ENCODE peak calls at places on chromosome 13, in five cellular contexts. One of them, this sample, is unnamed.

GRCh38 chr13:40116008-40116407 is 460.5 kb downstream of the COG6 start:
- DNase-seq in breast epithelium: no peak
- DNase-seq in stomach: peak; percentile 70
- DNase-seq in upper lobe of left lung: peak; percentile 71
- DNase-seq in prostate gland: no peak
- DNase-seq in this sample: peak; percentile 79

GRCh38 chr13:28657784-28658538 is 969 bp upstream of the POMP start:
- DNase-seq in breast epithelium: no peak
- DNase-seq in stomach: no peak
- DNase-seq in upper lobe of left lung: no peak
- DNase-seq in prostate gland: no peak
- DNase-seq in this sample: no peak

GRCh38 chr13:30341815-30342570 is 34.6 kb upstream of the KATNAL1 start:
- DNase-seq in breast epithelium: peak; percentile 93
- DNase-seq in stomach: peak; percentile 85
- DNase-seq in upper lobe of left lung: peak; percentile 88
- DNase-seq in prostate gland: peak; percentile 91
- DNase-seq in this sample: peak; percentile 76

GRCh38 chr13:51101636-51102218 is 9.3 kb downstream of the C13orf42 start:
- DNase-seq in breast epithelium: no peak
- DNase-seq in stomach: no peak
- DNase-seq in upper lobe of left lung: no peak
- DNase-seq in prostate gland: no peak
- DNase-seq in this sample: no peak

GRCh38 chr13:95356916-95357315 is 55.7 kb upstream of the ABCC4 start:
- DNase-seq in breast epithelium: no peak
- DNase-seq in stomach: no peak
- DNase-seq in upper lobe of left lung: no peak
- DNase-seq in prostate gland: peak; percentile 40
- DNase-seq in this sample: no peak

GRCh38 chr13:39378293-39378692 is 224.7 kb downstream of the LHFPL6 start:
- DNase-seq in breast epithelium: no peak
- DNase-seq in stomach: no peak
- DNase-seq in upper lobe of left lung: no peak
- DNase-seq in prostate gland: no peak
- DNase-seq in this sample: no peak

GRCh38 chr13:113548171-113548641 is 36.3 kb upstream of the TFDP1 start:
- DNase-seq in breast epithelium: no peak
- DNase-seq in stomach: no peak
- DNase-seq in upper lobe of left lung: no peak
- DNase-seq in prostate gland: no peak
- DNase-seq in this sample: peak; percentile 6

GRCh38 chr13:26074706-26075105 is 22.9 kb upstream of the SHISA2 start:
- DNase-seq in breast epithelium: no peak
- DNase-seq in stomach: no peak
- DNase-seq in upper lobe of left lung: no peak
- DNase-seq in prostate gland: no peak
- DNase-seq in this sample: no peak

GRCh38 chr13:24083141-24083540 is 77.4 kb upstream of the SPATA13 start:
- DNase-seq in breast epithelium: no peak
- DNase-seq in stomach: no peak
- DNase-seq in upper lobe of left lung: no peak
- DNase-seq in prostate gland: no peak
- DNase-seq in this sample: no peak

GRCh38 chr13:32026619-32027018 is 5.0 kb upstream of the FRY start:
- DNase-seq in breast epithelium: no peak
- DNase-seq in stomach: no peak
- DNase-seq in upper lobe of left lung: no peak
- DNase-seq in prostate gland: no peak
- DNase-seq in this sample: no peak

GRCh38 chr13:44669534-44669933 is 93.4 kb upstream of the TSC22D1 start:
- DNase-seq in breast epithelium: no peak
- DNase-seq in stomach: no peak
- DNase-seq in upper lobe of left lung: no peak
- DNase-seq in prostate gland: no peak
- DNase-seq in this sample: no peak

GRCh38 chr13:61954092-61954491 is 538.4 kb upstream of the PCDH20 start:
- DNase-seq in breast epithelium: no peak
- DNase-seq in stomach: no peak
- DNase-seq in upper lobe of left lung: no peak
- DNase-seq in prostate gland: no peak
- DNase-seq in this sample: no peak

GRCh38 chr13:39942177-39942900 is 286.9 kb downstream of the COG6 start:
- DNase-seq in breast epithelium: no peak
- DNase-seq in stomach: no peak
- DNase-seq in upper lobe of left lung: no peak
- DNase-seq in prostate gland: no peak
- DNase-seq in this sample: no peak

GRCh38 chr13:112984501-112984900 is 15.5 kb downstream of the MCF2L start:
- DNase-seq in breast epithelium: no peak
- DNase-seq in stomach: no peak
- DNase-seq in upper lobe of left lung: no peak
- DNase-seq in prostate gland: no peak
- DNase-seq in this sample: no peak

GRCh38 chr13:109274188-109274821 is 512.1 kb downstream of the IRS2 start:
- DNase-seq in breast epithelium: no peak
- DNase-seq in stomach: no peak
- DNase-seq in upper lobe of left lung: no peak
- DNase-seq in prostate gland: no peak
- DNase-seq in this sample: no peak

GRCh38 chr13:109180905-109181425 is 551.6 kb downstream of the MYO16 start:
- DNase-seq in breast epithelium: no peak
- DNase-seq in stomach: no peak
- DNase-seq in upper lobe of left lung: no peak
- DNase-seq in prostate gland: no peak
- DNase-seq in this sample: no peak

GRCh38 chr13:26785845-26786630 is 25.5 kb upstream of the GPR12 start:
- DNase-seq in breast epithelium: no peak
- DNase-seq in stomach: peak; percentile 28
- DNase-seq in upper lobe of left lung: peak; percentile 27
- DNase-seq in prostate gland: no peak
- DNase-seq in this sample: peak; percentile 37

GRCh38 chr13:46668302-46668720 is 115.3 kb downstream of the LRCH1 start:
- DNase-seq in breast epithelium: no peak
- DNase-seq in stomach: no peak
- DNase-seq in upper lobe of left lung: peak; percentile 35
- DNase-seq in prostate gland: no peak
- DNase-seq in this sample: no peak

GRCh38 chr13:113584870-113585671 is 518 bp downstream of the TFDP1 start:
- DNase-seq in breast epithelium: no peak
- DNase-seq in stomach: peak; percentile 24
- DNase-seq in upper lobe of left lung: no peak
- DNase-seq in prostate gland: no peak
- DNase-seq in this sample: peak; percentile 17

GRCh38 chr13:30308548-30308947 is 1.2 kb upstream of the KATNAL1 start:
- DNase-seq in breast epithelium: no peak
- DNase-seq in stomach: no peak
- DNase-seq in upper lobe of left lung: peak; percentile 84
- DNase-seq in prostate gland: no peak
- DNase-seq in this sample: no peak

GRCh38 chr13:106656214-106656613 is 88.3 kb upstream of the ARGLU1 start:
- DNase-seq in breast epithelium: no peak
- DNase-seq in stomach: no peak
- DNase-seq in upper lobe of left lung: no peak
- DNase-seq in prostate gland: no peak
- DNase-seq in this sample: no peak

GRCh38 chr13:48334534-48335127 is 31.1 kb downstream of the RB1 start:
- DNase-seq in breast epithelium: no peak
- DNase-seq in stomach: no peak
- DNase-seq in upper lobe of left lung: no peak
- DNase-seq in prostate gland: peak; percentile 8
- DNase-seq in this sample: no peak

GRCh38 chr13:29143864-29144263 is 323.7 kb downstream of the MTUS2 start:
- DNase-seq in breast epithelium: no peak
- DNase-seq in stomach: no peak
- DNase-seq in upper lobe of left lung: no peak
- DNase-seq in prostate gland: no peak
- DNase-seq in this sample: no peak

GRCh38 chr13:90027409-90027808 is 1320.1 kb upstream of the MIR17HG start:
- DNase-seq in breast epithelium: no peak
- DNase-seq in stomach: no peak
- DNase-seq in upper lobe of left lung: no peak
- DNase-seq in prostate gland: no peak
- DNase-seq in this sample: no peak
- H3K27ac ChIP-seq in breast epithelium: no peak overlapping the region
- H3K27ac ChIP-seq in stomach: no peak overlapping the region
- H3K27ac ChIP-seq in upper lobe of left lung: no peak overlapping the region
- H3K27ac ChIP-seq in prostate gland: no peak overlapping the region
- H3K27ac ChIP-seq in this sample: no peak overlapping the region

DNA sequence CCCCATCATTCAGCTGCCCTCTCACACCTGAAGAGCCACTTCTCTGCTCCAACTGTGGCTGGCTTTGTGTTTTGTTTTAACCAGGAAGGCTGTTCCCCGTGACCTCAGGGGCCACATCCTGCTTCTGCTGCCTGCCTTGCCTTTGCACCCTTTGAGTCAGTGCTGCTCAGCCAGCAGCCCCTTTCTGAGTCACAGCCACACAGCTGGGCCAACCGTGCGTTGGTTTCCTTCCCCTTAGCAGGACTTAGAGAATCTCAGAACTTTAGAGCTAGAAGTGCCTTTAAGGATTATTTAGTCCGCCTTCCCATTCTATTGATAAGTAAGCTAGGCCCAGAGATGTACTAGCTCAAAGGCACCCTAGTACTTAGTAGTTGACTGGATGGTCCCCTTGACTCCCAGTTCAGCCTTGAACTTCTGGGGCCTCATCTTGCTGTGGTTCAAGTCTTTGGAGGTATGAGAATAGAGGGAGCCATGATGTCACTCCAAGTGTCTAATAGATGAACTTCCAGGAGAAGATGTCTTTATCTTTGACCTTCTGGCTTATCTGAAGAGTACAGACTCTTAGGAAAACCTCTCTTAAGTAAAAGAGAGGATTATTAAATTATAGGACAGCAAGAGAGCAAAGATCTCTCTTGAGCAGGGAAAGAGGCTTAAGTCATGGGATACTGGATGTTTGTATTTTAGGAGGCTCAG is 8.0 kb downstream of the RGCC start:
- DNase-seq in breast epithelium: peak; percentile 50
- DNase-seq in stomach: peak; percentile 52
- DNase-seq in upper lobe of left lung: peak; percentile 87
- DNase-seq in prostate gland: no peak
- DNase-seq in this sample: peak; percentile 70
- TF ChIP-seq POLR2AphosphoS5 in breast epithelium: no peak
- TF ChIP-seq POLR2AphosphoS5 in stomach: peak; percentile 31
- TF ChIP-seq POLR2AphosphoS5 in upper lobe of left lung: peak; percentile 80
- TF ChIP-seq POLR2AphosphoS5 in prostate gland: no peak
- TF ChIP-seq POLR2AphosphoS5 in this sample: no peak

GRCh38 chr13:66994097-66994496 is 236.0 kb downstream of the PCDH9 start:
- DNase-seq in breast epithelium: peak; percentile 64
- DNase-seq in stomach: peak; percentile 61
- DNase-seq in upper lobe of left lung: peak; percentile 72
- DNase-seq in prostate gland: no peak
- DNase-seq in this sample: peak; percentile 15
- H3K27ac ChIP-seq in breast epithelium: no peak overlapping the region
- H3K27ac ChIP-seq in stomach: peak overlapping the region; percentile 38
- H3K27ac ChIP-seq in upper lobe of left lung: peak overlapping the region; percentile 35
- H3K27ac ChIP-seq in prostate gland: no peak overlapping the region
- H3K27ac ChIP-seq in this sample: no peak overlapping the region

GRCh38 chr13:43516401-43516826 is 270.4 kb downstream of the ENOX1 start:
- DNase-seq in breast epithelium: no peak
- DNase-seq in stomach: no peak
- DNase-seq in upper lobe of left lung: no peak
- DNase-seq in prostate gland: peak; percentile 63
- DNase-seq in this sample: no peak
- TF ChIP-seq POLR2AphosphoS5 in breast epithelium: peak; percentile 92
- TF ChIP-seq POLR2AphosphoS5 in stomach: peak; percentile 39
- TF ChIP-seq POLR2AphosphoS5 in upper lobe of left lung: no peak
- TF ChIP-seq POLR2AphosphoS5 in prostate gland: peak; percentile 89
- TF ChIP-seq POLR2AphosphoS5 in this sample: peak; percentile 52

GRCh38 chr13:102830646-102831045 is 15.2 kb upstream of the ERCC5 start:
- DNase-seq in breast epithelium: no peak
- DNase-seq in stomach: peak; percentile 41
- DNase-seq in upper lobe of left lung: no peak
- DNase-seq in prostate gland: peak; percentile 26
- DNase-seq in this sample: peak; percentile 67

GRCh38 chr13:102825400-102825799 is 20.4 kb upstream of the ERCC5 start:
- DNase-seq in breast epithelium: no peak
- DNase-seq in stomach: no peak
- DNase-seq in upper lobe of left lung: no peak
- DNase-seq in prostate gland: no peak
- DNase-seq in this sample: no peak

DNA sequence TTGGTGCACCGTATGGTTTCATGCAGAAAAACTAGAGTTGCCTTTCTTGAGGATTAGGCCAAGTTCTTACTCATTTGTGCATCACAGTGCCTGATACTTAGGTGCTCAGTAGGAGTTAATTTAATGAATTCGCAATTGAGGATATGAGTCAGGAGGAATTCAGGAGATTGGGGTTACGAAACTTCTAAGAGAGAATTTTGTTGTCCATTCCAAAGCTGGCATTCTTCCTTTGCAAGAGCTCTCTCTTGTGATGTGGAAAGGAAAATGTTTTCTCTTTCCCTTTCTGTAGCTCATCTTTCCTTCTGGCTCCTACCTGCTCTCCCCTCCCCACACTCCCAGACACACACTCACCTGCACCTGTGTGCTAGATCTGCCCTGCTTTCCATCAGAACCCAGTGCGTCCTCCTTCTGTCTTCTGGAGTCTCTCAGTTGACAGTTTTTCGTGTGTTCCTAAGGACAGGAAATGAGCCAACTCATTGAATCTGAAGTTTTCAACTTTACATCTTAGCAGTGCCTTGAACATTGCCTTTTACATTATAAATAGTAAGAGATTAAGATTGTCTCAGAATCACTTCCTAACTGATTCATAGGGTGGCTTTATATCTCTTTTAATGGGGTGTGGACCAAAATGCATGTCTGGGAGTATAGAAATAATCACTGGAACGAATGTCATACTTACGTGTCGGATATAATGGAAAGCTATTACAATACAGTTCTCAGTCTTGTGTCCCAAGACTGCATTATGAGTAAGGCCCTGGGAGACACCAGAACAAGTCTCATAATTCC is 19.7 kb upstream of the ERCC5 start:
- DNase-seq in breast epithelium: no peak
- DNase-seq in stomach: no peak
- DNase-seq in upper lobe of left lung: no peak
- DNase-seq in prostate gland: no peak
- DNase-seq in this sample: no peak
- H3K27ac ChIP-seq in breast epithelium: no peak overlapping the region
- H3K27ac ChIP-seq in stomach: no peak overlapping the region
- H3K27ac ChIP-seq in upper lobe of left lung: no peak overlapping the region
- H3K27ac ChIP-seq in prostate gland: no peak overlapping the region
- H3K27ac ChIP-seq in this sample: no peak overlapping the region

GRCh38 chr13:20410726-20411125 is 114.9 kb downstream of the CRYL1 start:
- DNase-seq in breast epithelium: no peak
- DNase-seq in stomach: no peak
- DNase-seq in upper lobe of left lung: no peak
- DNase-seq in prostate gland: no peak
- DNase-seq in this sample: no peak

GRCh38 chr13:20412761-20413355 is 112.8 kb downstream of the CRYL1 start:
- DNase-seq in breast epithelium: no peak
- DNase-seq in stomach: no peak
- DNase-seq in upper lobe of left lung: no peak
- DNase-seq in prostate gland: no peak
- DNase-seq in this sample: no peak

GRCh38 chr13:20414475-20415287 is 111.0 kb downstream of the CRYL1 start:
- DNase-seq in breast epithelium: no peak
- DNase-seq in stomach: no peak
- DNase-seq in upper lobe of left lung: no peak
- DNase-seq in prostate gland: peak; percentile 47
- DNase-seq in this sample: peak; percentile 18

GRCh38 chr13:20415288-20415644 is 110.4 kb downstream of the CRYL1 start:
- DNase-seq in breast epithelium: no peak
- DNase-seq in stomach: no peak
- DNase-seq in upper lobe of left lung: no peak
- DNase-seq in prostate gland: no peak
- DNase-seq in this sample: no peak

GRCh38 chr13:20411638-20412342 is 113.9 kb downstream of the CRYL1 start:
- DNase-seq in breast epithelium: no peak
- DNase-seq in stomach: no peak
- DNase-seq in upper lobe of left lung: no peak
- DNase-seq in prostate gland: no peak
- DNase-seq in this sample: no peak
- TF ChIP-seq POLR2AphosphoS5 in breast epithelium: no peak
- TF ChIP-seq POLR2AphosphoS5 in stomach: no peak
- TF ChIP-seq POLR2AphosphoS5 in upper lobe of left lung: no peak
- TF ChIP-seq POLR2AphosphoS5 in prostate gland: no peak
- TF ChIP-seq POLR2AphosphoS5 in this sample: no peak